ENCODE peak calls at places on chromosomes 4 and X, in four cellular contexts. R is NCI-H1694 treated with DMSO at 0.1 percent for 48 hours; G is caudate nucleus; P is activated CD8-positive, alpha-beta memory T cell treated with anti-CD3 and anti-CD28 coated beads, Interleukin-2, amount 10 ng/mL, durations not matched to agents 7 days and 5 days. U is an unnamed sample.

GRCh38 chr4:99861120-99861905 is 32.9 kb downstream of the LAMTOR3 start:
- DNase-seq in G (no peak), P (peak; percentile 73), R (no peak), U (no peak)

GRCh38 chrX:119790977-119791436 is 423 bp downstream of the RPL39 start:
- DNase-seq in P (peak; percentile 58), G (no peak), R (peak; percentile 9), U (no peak)

GRCh38 chr4:120760047-120760446 is 162.5 kb downstream of the PRDM5 start:
- DNase-seq in P (no peak), R (no peak), G (no peak), U (no peak)

GRCh38 chrX:102155806-102156179 is at the start of gene BEX5:
- DNase-seq in G (peak; percentile 2), R (peak; percentile 92), P (peak; percentile 63), U (peak; percentile 52)

GRCh38 chrX:70494441-70494840 is 49.8 kb downstream of the DLG3 start:
- DNase-seq in P (no peak), R (no peak), G (no peak), U (no peak)

GRCh38 chr4:1285790-1286553 is 3.7 kb upstream of the MAEA start:
- DNase-seq in P (peak; percentile 70), G (no peak), R (no peak), U (no peak)

GRCh38 chrX:155052738-155053498 is 18.0 kb downstream of the CMC4 start:
- DNase-seq in R (no peak), P (no peak), G (no peak), U (no peak)

GRCh38 chr4:20305976-20306375 is 54.3 kb downstream of the SLIT2 start:
- DNase-seq in P (no peak), G (no peak), R (no peak), U (no peak)

GRCh38 chr4:6633091-6633906 is 7.2 kb upstream of the MRFAP1 start:
- DNase-seq in G (no peak), P (no peak), R (no peak), U (no peak)

GRCh38 chr4:15930314-15930713 is 8.2 kb downstream of the FGFBP1 start:
- DNase-seq in P (no peak), R (no peak), G (no peak), U (no peak)

GRCh38 chr4:28296239-28296638 is 1435.6 kb downstream of the STIM2 start:
- DNase-seq in P (no peak), R (no peak), G (no peak), U (no peak)

GRCh38 chr4:157590679-157591078 is 370.2 kb downstream of the GRIA2 start:
- DNase-seq in R (no peak), G (no peak), P (no peak), U (no peak)

GRCh38 chrX:9467751-9468150 is 2.9 kb downstream of the TBL1X start:
- DNase-seq in G (no peak), P (no peak), R (no peak), U (no peak)

GRCh38 chr4:94127707-94128328 is 79.8 kb upstream of the SMARCAD1 start:
- DNase-seq in R (no peak), P (no peak), G (no peak), U (no peak)

GRCh38 chr4:119478446-119479179 is 150.0 kb downstream of the PDE5A start:
- DNase-seq in R (no peak), G (no peak), P (no peak), U (no peak)

GRCh38 chr4:109930469-109930868 is 17.8 kb downstream of the EGF start:
- DNase-seq in G (no peak), R (no peak), P (no peak), U (no peak)

GRCh38 chr4:95651891-95652290 is 103.1 kb upstream of the UNC5C start:
- DNase-seq in R (no peak), G (no peak), P (no peak), U (no peak)